ENCODE peak calls at places on chromosome 20, in six cellular contexts. D is body of pancreas, Y is right atrium auricular region, U is fibroblast of lung, Q is OCI-LY7, S is RWPE2. A is an unnamed sample.

GRCh38 chr20:12660918-12661317 is 347.9 kb upstream of the SPTLC3 start:
- DNase-seq in D (peak), Y (no peak), U (no peak), Q (no peak), S (no peak), A (peak)

GRCh38 chr20:46520976-46521579 is 7.7 kb upstream of the ZNF334 start:
- DNase-seq in D (peak), Y (no peak), U (peak), Q (peak), S (no peak), A (peak)

GRCh38 chr20:63697868-63698545 is 1.6 kb downstream of the TNFRSF6B start:
- DNase-seq in D (peak), Y (no peak), U (no peak), Q (no peak), S (peak), A (no peak)

GRCh38 chr20:62066339-62066982 is 780 bp upstream of the TAF4 start:
- DNase-seq in D (peak), Y (no peak), U (peak), Q (peak), S (peak), A (peak)

GRCh38 chr20:50992733-50993457 is 30.0 kb downstream of the KCNG1 start:
- DNase-seq in D (no peak), Y (no peak), U (peak), Q (peak), S (no peak), A (peak)

GRCh38 chr20:10714236-10714975 is 40.6 kb upstream of the JAG1 start:
- DNase-seq in D (no peak), Y (no peak), U (peak), Q (no peak), S (no peak), A (no peak)

GRCh38 chr20:37475258-37475657 is 45.8 kb upstream of the NNAT start:
- DNase-seq in D (no peak), Y (no peak), U (no peak), Q (peak), S (peak), A (no peak)

GRCh38 chr20:25470045-25470444 is 62.6 kb downstream of the GINS1 start:
- DNase-seq in D (peak), Y (no peak), U (peak), Q (peak), S (no peak), A (peak)

GRCh38 chr20:62615750-62616251 is 26.5 kb upstream of the SLCO4A1 start:
- DNase-seq in D (no peak), Y (no peak), U (no peak), Q (no peak), S (peak), A (no peak)

GRCh38 chr20:41308290-41308691 is 9.2 kb downstream of the ZHX3 start:
- DNase-seq in D (no peak), Y (no peak), U (peak), Q (no peak), S (no peak), A (no peak)

GRCh38 chr20:58959652-58960051 is 21.4 kb upstream of the NELFCD start:
- DNase-seq in D (no peak), Y (no peak), U (no peak), Q (no peak), S (peak), A (no peak)

GRCh38 chr20:62141397-62142251 is 1.6 kb downstream of the PSMA7 start:
- DNase-seq in D (peak), Y (no peak), U (no peak), Q (peak), S (no peak), A (no peak)

GRCh38 chr20:64069614-64070243 is 6.7 kb downstream of the TCEA2 start:
- DNase-seq in D (peak), Y (no peak), U (no peak), Q (no peak), S (no peak), A (peak)

GRCh38 chr20:45402946-45403345 is 5.1 kb upstream of the DBNDD2 start:
- DNase-seq in D (no peak), Y (no peak), U (no peak), Q (no peak), S (no peak), A (no peak)

GRCh38 chr20:57513199-57513598 is 11.7 kb downstream of the CTCFL start:
- DNase-seq in D (no peak), Y (no peak), U (no peak), Q (no peak), S (no peak), A (no peak)

GRCh38 chr20:34516874-34517542 is 786 bp downstream of the DYNLRB1 start:
- DNase-seq in D (no peak), Y (no peak), U (no peak), Q (peak), S (no peak), A (no peak)

GRCh38 chr20:47809561-47809960 is 24.3 kb upstream of the SULF2 start:
- DNase-seq in D (no peak), Y (no peak), U (peak), Q (no peak), S (peak), A (no peak)

GRCh38 chr20:55205684-55206083 is 730.3 kb downstream of the DOK5 start:
- DNase-seq in D (no peak), Y (no peak), U (peak), Q (no peak), S (no peak), A (no peak)

GRCh38 chr20:12086359-12086758 is 168.7 kb downstream of the BTBD3 start:
- DNase-seq in D (no peak), Y (no peak), U (peak), Q (no peak), S (no peak), A (no peak)

GRCh38 chr20:58019850-58020625 is 208.4 kb downstream of the ANKRD60 start:
- DNase-seq in D (no peak), Y (no peak), U (no peak), Q (no peak), S (peak), A (no peak)

GRCh38 chr20:23659989-23660837 is 22.5 kb upstream of the CST3 start:
- DNase-seq in D (no peak), Y (no peak), U (no peak), Q (no peak), S (no peak), A (no peak)

GRCh38 chr20:63497946-63498935 is 642 bp downstream of the EEF1A2 start:
- DNase-seq in D (peak), Y (no peak), U (peak), Q (no peak), S (no peak), A (peak)

GRCh38 chr20:41734506-41734945 is 116.3 kb upstream of the CHD6 start:
- DNase-seq in D (peak), Y (peak), U (peak), Q (peak), S (no peak), A (peak)

DNA sequence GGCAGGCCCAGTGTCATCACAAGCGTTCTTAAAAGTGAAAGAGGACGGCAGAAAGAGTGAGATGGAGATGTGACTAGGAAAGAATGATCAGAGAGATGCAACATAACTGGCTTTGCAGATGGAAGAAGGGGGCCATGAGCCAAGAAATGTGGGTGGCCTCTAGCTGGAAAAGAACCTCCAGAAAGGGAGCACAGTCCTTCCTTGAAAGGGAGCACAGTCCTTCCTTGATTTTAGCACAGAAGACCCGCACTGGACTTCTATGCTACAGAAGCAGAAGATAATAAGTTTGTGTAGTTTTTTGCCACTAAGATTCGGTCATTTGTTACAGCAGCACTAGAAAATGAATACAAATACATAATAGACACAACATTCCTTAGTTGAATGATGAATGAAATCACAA is 7.0 kb upstream of the LZTS3 start:
- DNase-seq in D (no peak), Y (no peak), U (no peak), Q (no peak), S (no peak), A (peak)
- TF ChIP-seq CTCF in D (no peak), Y (no peak), U (no peak), Q (no peak), S (no peak), A (no peak)

GRCh38 chr20:32354592-32355416 is 3.3 kb upstream of the ASXL1 start:
- DNase-seq in D (no peak), Y (no peak), U (peak), Q (no peak), S (peak), A (no peak)
- H3K27ac ChIP-seq in D (peak), Y (peak), U (no peak), Q (peak), S (peak), A (no peak)

DNA sequence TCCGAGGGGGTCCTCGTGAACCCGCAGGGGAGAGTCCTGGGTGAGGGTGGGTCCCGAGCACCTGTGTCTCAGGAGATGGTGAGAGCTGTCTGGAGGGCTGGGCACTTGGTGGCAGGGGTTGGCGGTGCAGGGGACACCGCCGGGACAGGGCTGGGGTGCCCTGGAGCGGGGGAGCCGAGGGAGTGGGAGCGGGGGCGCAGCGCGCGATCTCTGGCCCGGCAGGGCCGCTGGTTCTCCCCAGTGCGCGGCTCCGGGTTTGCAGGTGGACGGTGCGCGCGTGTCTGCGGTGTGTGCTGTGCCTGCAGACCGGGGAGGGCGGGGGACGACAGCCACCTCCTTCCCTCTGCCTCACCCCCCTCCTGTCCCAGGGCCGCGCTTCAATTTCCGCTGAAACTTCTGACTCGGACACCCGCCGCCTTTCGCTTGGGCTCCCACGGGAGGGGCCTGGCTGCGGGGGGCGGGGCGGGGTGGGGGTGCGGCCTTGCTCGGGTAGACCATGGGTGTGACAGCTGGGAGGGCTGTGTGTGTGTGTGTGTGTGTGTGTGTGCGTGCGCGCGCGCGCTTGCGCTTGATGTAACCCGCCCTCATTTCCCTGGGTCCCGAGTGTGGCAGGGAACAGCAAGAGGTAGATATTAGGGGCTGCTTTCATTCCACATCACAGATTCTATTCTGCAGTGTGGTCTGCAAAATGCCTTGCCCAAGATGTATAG is 1.2 kb downstream of the TRIB3 start:
- DNase-seq in D (peak), Y (peak), U (peak), Q (peak), S (peak), A (peak)
- TF ChIP-seq CTCF in D (peak), Y (no peak), U (no peak), Q (no peak), S (no peak), A (no peak)

GRCh38 chr20:5171074-5171789 is 44.4 kb downstream of the CDS2 start:
- DNase-seq in D (peak), Y (no peak), U (no peak), Q (no peak), S (no peak), A (no peak)
- H3K27ac ChIP-seq in D (no peak), Y (peak), U (no peak), Q (no peak), S (no peak), A (no peak)

DNA sequence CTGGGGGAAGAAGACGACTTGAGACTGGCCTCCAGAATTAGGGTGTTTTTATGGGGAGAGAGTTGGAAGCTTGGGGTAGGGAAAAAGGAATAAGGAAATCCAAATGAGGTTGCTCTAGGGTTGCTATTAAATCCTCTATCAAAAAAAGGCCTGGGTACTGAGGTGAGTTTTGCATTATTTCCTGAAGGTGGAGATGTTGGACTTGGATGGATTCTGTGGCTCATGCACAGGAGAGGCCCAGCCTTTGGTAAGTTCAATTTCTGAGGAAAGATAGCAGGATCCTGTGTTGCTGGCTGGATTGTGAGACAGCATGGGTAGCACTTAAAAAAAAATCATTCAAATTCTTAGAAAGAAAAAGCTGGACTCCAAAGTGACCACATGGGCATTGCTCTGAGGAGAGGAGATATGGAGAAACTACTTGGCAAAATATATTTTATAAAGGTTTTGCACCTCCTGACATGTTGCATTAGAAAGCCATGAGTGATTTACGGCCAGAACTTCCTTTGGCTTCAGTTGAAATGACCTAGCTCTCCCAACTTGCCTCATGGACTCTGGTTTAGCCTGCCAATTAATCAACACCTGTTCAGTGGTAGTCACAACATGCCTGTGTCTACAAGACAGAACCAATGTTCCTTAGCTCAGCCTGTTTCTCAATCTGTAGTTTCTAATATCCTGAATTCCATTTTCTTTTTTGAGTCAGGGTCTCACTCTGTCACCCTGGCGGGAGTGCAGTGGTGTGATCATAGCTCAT is 152.1 kb upstream of the RALGAPA2 start:
- DNase-seq in D (no peak), Y (no peak), U (no peak), Q (no peak), S (no peak), A (no peak)
- TF ChIP-seq CTCF in D (peak), Y (no peak), U (no peak), Q (peak), S (peak), A (peak)

DNA sequence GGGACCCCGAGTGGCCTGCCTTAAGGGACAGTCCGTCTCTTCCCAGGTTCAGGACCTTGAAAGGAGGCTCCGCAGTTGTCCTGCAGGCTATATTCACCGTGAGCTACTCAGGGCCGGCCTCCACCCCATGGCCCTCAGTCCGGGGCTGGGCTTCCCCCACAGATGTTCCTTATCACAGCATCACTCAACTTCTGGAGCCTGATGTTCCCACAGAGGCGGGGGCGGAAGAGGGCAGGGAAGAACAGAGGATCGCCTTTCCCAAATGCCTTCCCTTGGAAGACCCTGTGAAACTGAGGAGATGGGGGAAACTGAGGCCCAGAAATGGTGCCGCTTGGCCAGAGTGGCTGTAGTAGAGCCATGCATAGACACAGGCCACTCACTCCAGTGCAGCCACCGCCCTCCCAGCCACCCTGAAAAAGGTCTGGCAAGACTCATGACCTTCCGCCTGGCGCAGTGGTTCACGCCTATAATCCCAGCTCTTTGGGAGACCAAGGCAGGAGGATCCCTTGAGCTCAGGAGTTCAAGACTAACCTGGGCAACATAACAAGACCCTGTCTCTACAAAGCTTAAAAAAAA is 4.3 kb upstream of the COX4I2 start:
- DNase-seq in D (no peak), Y (no peak), U (no peak), Q (no peak), S (peak), A (no peak)
- H3K27ac ChIP-seq in D (no peak), Y (no peak), U (no peak), Q (no peak), S (no peak), A (no peak)

GRCh38 chr20:4469910-4470309 is 251.8 kb upstream of the PRND start:
- DNase-seq in D (no peak), Y (no peak), U (no peak), Q (no peak), S (no peak), A (no peak)

GRCh38 chr20:4468114-4468513 is 253.6 kb upstream of the PRND start:
- DNase-seq in D (no peak), Y (no peak), U (no peak), Q (no peak), S (no peak), A (no peak)

GRCh38 chr20:4472906-4473305 is 248.8 kb upstream of the PRND start:
- DNase-seq in D (no peak), Y (no peak), U (peak), Q (no peak), S (no peak), A (no peak)

GRCh38 chr20:4471221-4471620 is 250.5 kb upstream of the PRND start:
- DNase-seq in D (no peak), Y (no peak), U (peak), Q (no peak), S (no peak), A (no peak)

GRCh38 chr20:4470375-4470774 is 251.3 kb upstream of the PRND start:
- DNase-seq in D (no peak), Y (no peak), U (peak), Q (no peak), S (no peak), A (no peak)
- TF ChIP-seq CTCF in D (no peak), Y (no peak), U (peak), Q (no peak), S (no peak), A (no peak)

GRCh38 chr20:60528141-60528540 is 569.9 kb downstream of the CDH26 start:
- DNase-seq in D (no peak), Y (no peak), U (no peak), Q (no peak), S (peak), A (no peak)
- H3K27ac ChIP-seq in D (no peak), Y (no peak), U (no peak), Q (no peak), S (no peak), A (no peak)

GRCh38 chr20:17441745-17442144 is 89.4 kb downstream of the BFSP1 start:
- DNase-seq in D (no peak), Y (no peak), U (no peak), Q (no peak), S (no peak), A (no peak)

GRCh38 chr20:17444091-17444490 is 87.1 kb downstream of the BFSP1 start:
- DNase-seq in D (no peak), Y (no peak), U (no peak), Q (no peak), S (no peak), A (no peak)

GRCh38 chr20:17443326-17443858 is 87.8 kb downstream of the BFSP1 start:
- DNase-seq in D (no peak), Y (no peak), U (no peak), Q (no peak), S (no peak), A (no peak)

GRCh38 chr20:17439897-17440296 is 91.3 kb downstream of the BFSP1 start:
- DNase-seq in D (no peak), Y (no peak), U (no peak), Q (no peak), S (no peak), A (no peak)

GRCh38 chr20:17442588-17442987 is 88.6 kb downstream of the BFSP1 start:
- DNase-seq in D (no peak), Y (no peak), U (no peak), Q (peak), S (no peak), A (no peak)
- TF ChIP-seq CTCF in D (no peak), Y (no peak), U (no peak), Q (peak), S (no peak), A (peak)